ENCODE peak calls at places on chromosomes 16 and 17, in seven cellular contexts. K is stimulated activated CD8-positive, alpha-beta memory T cell treated with anti-CD3 and anti-CD28 coated beads, Interleukin-12 subunit alpha, Interleukin-12 subunit beta, amount 100 ng/mL, for 1 hour; E is T-helper 1 cell; H is AG04450; L is COR-L47; F is GM13977; P is activated CD4-positive, CD25-positive, alpha-beta regulatory T cell. Z is an unnamed sample.

GRCh38 chr16:4778050-4778392 is 10.1 kb downstream of the SEPTIN12 start:
- DNase-seq in L (no peak), P (no peak), F (no peak), H (no peak), K (no peak), E (no peak), Z (no peak)

GRCh38 chr17:12070561-12070960 is 49.9 kb downstream of the MAP2K4 start:
- DNase-seq in P (no peak), H (peak; percentile 33), K (no peak), E (no peak), F (no peak), L (no peak), Z (peak; percentile 66)

GRCh38 chr16:31145398-31145990 is 4.4 kb downstream of the PRSS36 start:
- DNase-seq in K (no peak), L (no peak), F (no peak), E (no peak), P (no peak), H (no peak), Z (no peak)

GRCh38 chr17:36812762-36813161 is 124.5 kb upstream of the LHX1 start:
- DNase-seq in F (no peak), P (no peak), L (no peak), K (no peak), H (no peak), E (no peak), Z (no peak)

GRCh38 chr17:16920628-16921020 is 51.3 kb downstream of the TNFRSF13B start:
- DNase-seq in H (no peak), F (no peak), P (no peak), K (no peak), L (no peak), E (no peak), Z (no peak)

GRCh38 chr16:72380283-72380682 is 208.3 kb upstream of the PMFBP1 start:
- DNase-seq in K (no peak), L (no peak), E (no peak), F (no peak), H (no peak), P (no peak), Z (peak; percentile 22)

GRCh38 chr16:25570131-25570530 is 121.6 kb upstream of the HS3ST4 start:
- DNase-seq in H (no peak), E (no peak), P (no peak), K (no peak), F (no peak), L (no peak), Z (no peak)

GRCh38 chr16:27690604-27691003 is 140.7 kb downstream of the KATNIP start:
- DNase-seq in H (no peak), K (no peak), E (no peak), F (peak; percentile 32), P (no peak), L (no peak), Z (peak; percentile 30)

GRCh38 chr17:4393806-4394205 is 27.3 kb upstream of the UBE2G1 start:
- DNase-seq in P (no peak), K (no peak), F (no peak), E (no peak), H (no peak), L (no peak), Z (no peak)

GRCh38 chr16:56401482-56401881 is 23.9 kb downstream of the AMFR start:
- DNase-seq in L (peak; percentile 55), F (no peak), P (no peak), E (no peak), H (no peak), K (no peak), Z (no peak)

GRCh38 chr17:12078791-12079190 is 58.1 kb downstream of the MAP2K4 start:
- DNase-seq in L (no peak), K (no peak), P (no peak), F (no peak), H (peak; percentile 24), E (no peak), Z (peak; percentile 68)

GRCh38 chr16:61324044-61324443 is 712.2 kb downstream of the CDH8 start:
- DNase-seq in L (peak; percentile 83), P (no peak), H (no peak), E (no peak), K (no peak), F (no peak), Z (no peak)

GRCh38 chr17:82696916-82697807 is 1.3 kb downstream of the RAB40B start:
- DNase-seq in H (no peak), E (peak; percentile 8), L (no peak), K (no peak), F (peak; percentile 54), P (no peak), Z (no peak)

GRCh38 chr17:74449306-74449705 is 17.1 kb upstream of the CD300A start:
- DNase-seq in F (no peak), E (no peak), H (no peak), P (no peak), L (no peak), K (no peak), Z (no peak)

GRCh38 chr16:75380870-75381269 is 52.4 kb downstream of the CFDP1 start:
- DNase-seq in L (no peak), H (no peak), F (no peak), K (no peak), E (no peak), P (no peak), Z (peak; percentile 42)

GRCh38 chr17:37276475-37276874 is 99.3 kb upstream of the C17orf78 start:
- DNase-seq in P (no peak), E (no peak), L (peak; percentile 2), F (no peak), H (no peak), K (no peak), Z (no peak)

GRCh38 chr16:3095869-3096268 is 3.2 kb downstream of the ZSCAN10 start:
- DNase-seq in F (peak; percentile 93), L (no peak), P (no peak), K (peak; percentile 36), E (peak; percentile 58), H (no peak), Z (no peak)

GRCh38 chr16:26830716-26831115 is 236.0 kb upstream of the C16orf82 start:
- DNase-seq in F (no peak), K (no peak), L (no peak), E (no peak), H (no peak), P (no peak), Z (no peak)

GRCh38 chr17:31838641-31839225 is 20.3 kb downstream of the COPRS start:
- DNase-seq in K (no peak), H (no peak), E (no peak), P (no peak), L (no peak), F (no peak), Z (peak; percentile 16)

GRCh38 chr17:42683407-42684031 is 1.2 kb downstream of the CNTNAP1 start:
- DNase-seq in H (no peak), L (no peak), P (no peak), E (no peak), K (no peak), F (peak; percentile 79), Z (no peak)

GRCh38 chr16:85583491-85584181 is 29.5 kb upstream of the GSE1 start:
- DNase-seq in H (peak; percentile 56), F (no peak), L (peak; percentile 94), E (no peak), P (no peak), K (no peak), Z (peak; percentile 69)

GRCh38 chr17:17792551-17793377 is 44.0 kb downstream of the SREBF1 start:
- DNase-seq in P (no peak), K (peak; percentile 29), F (peak; percentile 74), L (peak; percentile 73), H (no peak), E (peak; percentile 33), Z (peak; percentile 91)

GRCh38 chr17:1386265-1386664 is 13.8 kb downstream of the YWHAE start:
- DNase-seq in K (no peak), L (no peak), P (no peak), F (no peak), E (no peak), H (no peak), Z (no peak)

Z was measured in fibroblast of pulmonary artery.